ENCODE peak calls at places on chromosomes 11 and 22, in eight cellular contexts. E is adrenal gland; X is substantia nigra; T is activated CD8-positive, alpha-beta memory T cell treated with anti-CD3 and anti-CD28 coated beads for 48 hours; G is kidney glomerular epithelial cell; I is COLO829; D is right lobe of liver; S is activated naive CD8-positive, alpha-beta T cell treated with anti-CD3 and anti-CD28 coated beads, Interleukin-2, amount 50 U/mL, for 16 hours. V is an unnamed sample.

GRCh38 chr11:67304511-67305113 is 1.3 kb downstream of the SSH3 start:
- DNase-seq in D (no peak), I (no peak), X (no peak), G (no peak), E (peak), S (no peak), T (no peak), V (no peak)

GRCh38 chr11:47376183-47376542 is 2.2 kb downstream of the SPI1 start:
- DNase-seq in D (no peak), S (no peak), I (no peak), E (no peak), G (peak), T (no peak), X (no peak), V (no peak)

GRCh38 chr11:103903621-103904323 is 132.7 kb upstream of the DDI1 start:
- DNase-seq in I (no peak), E (no peak), T (no peak), G (no peak), D (no peak), S (no peak), X (no peak), V (no peak)

GRCh38 chr11:29962243-29962642 is 54.6 kb downstream of the KCNA4 start:
- DNase-seq in X (no peak), E (no peak), D (no peak), G (no peak), S (no peak), I (no peak), T (no peak), V (no peak)

GRCh38 chr11:19628018-19628417 is 84.6 kb upstream of the NAV2 start:
- DNase-seq in S (no peak), X (no peak), E (peak), D (peak), I (no peak), T (no peak), G (no peak), V (peak)

GRCh38 chr11:35187996-35188395 is 49.0 kb downstream of the CD44 start:
- DNase-seq in G (no peak), I (no peak), E (no peak), D (no peak), X (no peak), T (no peak), S (no peak), V (no peak)

GRCh38 chr11:11513438-11513837 is 108.4 kb downstream of the GALNT18 start:
- DNase-seq in E (no peak), X (no peak), G (no peak), S (no peak), D (no peak), I (no peak), T (no peak), V (no peak)

GRCh38 chr11:118012083-118012669 is 26.0 kb downstream of the IL10RA start:
- DNase-seq in G (peak), D (no peak), I (no peak), X (no peak), S (no peak), E (peak), T (no peak), V (no peak)

GRCh38 chr22:45344339-45344738 is 34.6 kb downstream of the FAM118A start:
- DNase-seq in T (no peak), D (no peak), X (no peak), E (no peak), S (no peak), G (no peak), I (no peak), V (no peak)

GRCh38 chr11:29306527-29306926 is 710.3 kb downstream of the KCNA4 start:
- DNase-seq in S (no peak), E (no peak), I (peak), T (no peak), D (no peak), X (no peak), G (peak), V (no peak)

GRCh38 chr11:6320411-6321207 is at the start of gene CAVIN3:
- DNase-seq in X (no peak), T (peak), I (peak), S (no peak), E (peak), D (peak), G (peak), V (peak)

GRCh38 chr11:1699771-1700170 is 2.8 kb downstream of the KRTAP5-6 start:
- DNase-seq in G (no peak), E (no peak), X (no peak), T (no peak), D (no peak), I (no peak), S (no peak), V (no peak)

GRCh38 chr11:97956904-97957303 is 1063.8 kb upstream of the CNTN5 start:
- DNase-seq in E (no peak), T (no peak), X (no peak), I (no peak), G (no peak), D (no peak), S (no peak), V (no peak)

GRCh38 chr11:124877631-124878496 is 12.6 kb downstream of the ROBO3 start:
- DNase-seq in I (no peak), X (no peak), S (no peak), E (peak), D (no peak), G (no peak), T (no peak), V (no peak)

GRCh38 chr11:45665933-45666647 is 668 bp upstream of the CHST1 start:
- DNase-seq in S (no peak), E (no peak), D (no peak), G (no peak), X (no peak), T (no peak), I (no peak), V (no peak)

GRCh38 chr11:44903035-44903434 is 47.6 kb downstream of the TP53I11 start:
- DNase-seq in D (no peak), X (no peak), S (no peak), I (no peak), E (no peak), G (no peak), T (no peak), V (no peak)

GRCh38 chr11:12536566-12536965 is 137.7 kb upstream of the TEAD1 start:
- DNase-seq in G (no peak), T (no peak), S (no peak), D (no peak), X (no peak), E (peak), I (no peak), V (no peak)

GRCh38 chr11:43573233-43573632 is 107.3 kb upstream of the HSD17B12 start:
- DNase-seq in I (peak), G (no peak), D (no peak), X (no peak), S (no peak), T (no peak), E (no peak), V (no peak)

GRCh38 chr11:75582935-75583709 is 21.1 kb downstream of the SERPINH1 start:
- DNase-seq in D (peak), I (no peak), X (peak), S (peak), E (peak), T (no peak), G (peak), V (peak)

GRCh38 chr11:38446336-38446735 is 1848.3 kb upstream of the RAG2 start:
- DNase-seq in D (no peak), E (no peak), X (no peak), S (no peak), G (peak), T (no peak), I (peak), V (no peak)

GRCh38 chr22:36331912-36332622 is 55.7 kb downstream of the MYH9 start:
- DNase-seq in S (no peak), I (no peak), T (no peak), G (no peak), D (peak), E (peak), X (peak), V (peak)

GRCh38 chr22:30302810-30303138 is 13.5 kb upstream of the CASTOR1 start:
- DNase-seq in G (no peak), I (no peak), E (no peak), S (no peak), T (no peak), X (no peak), D (no peak), V (no peak)

GRCh38 chr22:39318507-39319283 is 728 bp downstream of the RPL3 start:
- DNase-seq in S (no peak), D (no peak), E (peak), I (no peak), X (no peak), G (peak), T (no peak), V (peak)

GRCh38 chr11:65425105-65425970 is 2.7 kb downstream of the NEAT1 start:
- DNase-seq in G (no peak), T (peak), D (peak), I (no peak), E (peak), X (no peak), S (peak), V (peak)

GRCh38 chr22:19128009-19128401 is 3.1 kb upstream of the TSSK2 start:
- DNase-seq in G (no peak), X (no peak), S (no peak), E (no peak), T (no peak), I (no peak), D (no peak), V (no peak)

GRCh38 chr11:59356561-59356960 is 2.1 kb upstream of the OR5AN1 start:
- DNase-seq in G (no peak), X (no peak), S (no peak), I (no peak), D (no peak), E (no peak), T (no peak), V (no peak)

GRCh38 chr22:46791201-46791731 is 28.8 kb downstream of the TBC1D22A start:
- DNase-seq in E (peak), S (peak), G (no peak), T (peak), X (peak), I (peak), D (no peak), V (peak)